ENCODE peak calls at places on chromosomes 2 and 18, in eight cellular contexts. L is SK-N-SH; E is left ventricle myocardium inferior; Z is fibroblast of lung; S is MM.1S; A is tibial nerve; R is effector memory CD4-positive, alpha-beta T cell; W is upper lobe of right lung. X is an unnamed sample.

GRCh38 chr2:104434363-104434792 is 419.5 kb upstream of the POU3F3 start:
- DNase-seq in Z (no peak), A (no peak), W (peak; percentile 59), R (no peak), E (no peak), L (peak; percentile 54), S (peak; percentile 35), X (no peak)

GRCh38 chr2:854460-854859 is 96.2 kb upstream of the SNTG2 start:
- DNase-seq in Z (peak; percentile 9), W (no peak), A (peak; percentile 36), S (no peak), E (peak; percentile 34), L (no peak), R (peak; percentile 19), X (no peak)

GRCh38 chr2:17543848-17544645 is 3.6 kb downstream of the VSNL1 start:
- DNase-seq in Z (peak; percentile 65), R (no peak), E (no peak), A (no peak), W (no peak), S (no peak), L (no peak), X (peak; percentile 76)

GRCh38 chr2:22449676-22450075 is 935.3 kb upstream of the KLHL29 start:
- DNase-seq in Z (no peak), W (no peak), R (no peak), E (no peak), S (no peak), A (no peak), L (no peak), X (no peak)

GRCh38 chr2:169732583-169733358 is 861 bp upstream of the KLHL23 start:
- DNase-seq in L (peak; percentile 39), S (no peak), E (no peak), W (no peak), Z (no peak), A (no peak), R (no peak), X (no peak)

GRCh38 chr18:34806527-34806926 is 96.4 kb downstream of the DTNA start:
- DNase-seq in E (no peak), L (no peak), Z (no peak), R (no peak), A (no peak), W (no peak), S (no peak), X (no peak)

GRCh38 chr18:24364177-24364576 is 33.4 kb downstream of the OSBPL1A start:
- DNase-seq in Z (no peak), R (no peak), W (no peak), A (no peak), L (no peak), S (no peak), E (no peak), X (no peak)

GRCh38 chr2:183438541-183438940 is 314.3 kb downstream of the NUP35 start:
- DNase-seq in S (no peak), E (no peak), A (no peak), R (no peak), L (no peak), Z (no peak), W (no peak), X (no peak)

GRCh38 chr2:73110622-73111299 is 2.0 kb downstream of the RAB11FIP5 start:
- DNase-seq in E (no peak), R (no peak), W (no peak), Z (peak; percentile 34), L (no peak), S (no peak), A (no peak), X (peak; percentile 19)

GRCh38 chr18:4454548-4455112 is 477 bp downstream of the DLGAP1 start:
- DNase-seq in Z (no peak), L (peak; percentile 15), R (no peak), A (no peak), S (no peak), E (no peak), W (peak; percentile 61), X (no peak)

GRCh38 chr2:130336150-130336876 is 6.4 kb upstream of the IMP4 start:
- DNase-seq in Z (no peak), W (no peak), L (peak; percentile 45), R (no peak), A (no peak), E (no peak), S (no peak), X (no peak)
- H3K27ac ChIP-seq in Z (no peak overlapping the region), W (no peak overlapping the region), L (peak overlapping the region; percentile 28), R (no peak overlapping the region), A (no peak overlapping the region), E (no peak overlapping the region), S (no peak overlapping the region), X (no peak overlapping the region)

GRCh38 chr2:37587817-37588216 is 83.6 kb downstream of the CDC42EP3 start:
- DNase-seq in W (no peak), S (no peak), A (no peak), L (no peak), Z (no peak), R (no peak), E (no peak), X (no peak)

GRCh38 chr2:37590119-37590571 is 81.3 kb downstream of the CDC42EP3 start:
- DNase-seq in S (no peak), E (no peak), L (no peak), A (peak; percentile 53), R (no peak), W (no peak), Z (peak; percentile 99), X (no peak)

GRCh38 chr2:37586663-37587409 is 84.6 kb downstream of the CDC42EP3 start:
- DNase-seq in E (no peak), R (no peak), W (no peak), L (no peak), S (no peak), Z (no peak), A (no peak), X (no peak)

GRCh38 chr2:37589298-37589697 is 82.1 kb downstream of the CDC42EP3 start:
- DNase-seq in S (no peak), R (no peak), W (no peak), Z (peak; percentile 37), A (no peak), L (no peak), E (no peak), X (no peak)

GRCh38 chr2:37588316-37588777 is 83.1 kb downstream of the CDC42EP3 start:
- DNase-seq in Z (peak; percentile 38), S (no peak), W (no peak), A (no peak), E (no peak), L (no peak), R (no peak), X (peak; percentile 50)
- H3K4me1 ChIP-seq in Z (peaks cover 43% of the 10 kb centered on the region), S (peaks cover 23% of the 10 kb centered on the region), W (peaks cover 45% of the 10 kb centered on the region), A (no peaks in the 10 kb centered on the region), E (peaks cover 62% of the 10 kb centered on the region), L (peaks cover 74% of the 10 kb centered on the region), R (peaks cover 55% of the 10 kb centered on the region), X (peaks cover 62% of the 10 kb centered on the region)

GRCh38 chr2:127747621-127748020 is 46.3 kb downstream of the SFT2D3 start:
- DNase-seq in L (no peak), A (no peak), Z (no peak), R (no peak), S (no peak), E (no peak), W (no peak), X (no peak)
- H3K27ac ChIP-seq in L (no peak overlapping the region), A (no peak overlapping the region), Z (no peak overlapping the region), R (no peak overlapping the region), S (no peak overlapping the region), E (no peak overlapping the region), W (no peak overlapping the region), X (no peak overlapping the region)

GRCh38 chr2:233434666-233435375 is 80.5 kb downstream of the DGKD start:
- DNase-seq in A (no peak), W (peak; percentile 50), L (no peak), R (no peak), S (no peak), E (no peak), Z (no peak), X (no peak)

GRCh38 chr2:233430651-233431050 is 76.4 kb downstream of the DGKD start:
- DNase-seq in L (no peak), W (no peak), S (no peak), A (no peak), R (no peak), E (no peak), Z (no peak), X (no peak)

GRCh38 chr2:233435436-233436190 is 81.3 kb downstream of the DGKD start:
- DNase-seq in S (no peak), W (peak; percentile 37), A (no peak), Z (no peak), E (no peak), R (no peak), L (no peak), X (no peak)

GRCh38 chr2:233433794-233434193 is 79.5 kb downstream of the DGKD start:
- DNase-seq in R (no peak), L (no peak), S (no peak), W (no peak), A (no peak), E (no peak), Z (no peak), X (no peak)

GRCh38 chr2:233433029-233433428 is 78.7 kb downstream of the DGKD start:
- DNase-seq in W (no peak), L (no peak), A (no peak), E (no peak), S (no peak), Z (no peak), R (no peak), X (no peak)
- H3K4me1 ChIP-seq in W (no peaks in the 10 kb centered on the region), L (peaks cover 30% of the 10 kb centered on the region), A (no peaks in the 10 kb centered on the region), E (peaks cover 73% of the 10 kb centered on the region), S (no peaks in the 10 kb centered on the region), Z (no peaks in the 10 kb centered on the region), R (peaks cover 14% of the 10 kb centered on the region), X (peaks cover 8% of the 10 kb centered on the region)

GRCh38 chr18:3120356-3120755 is 99.4 kb downstream of the MYOM1 start:
- DNase-seq in A (no peak), E (no peak), L (no peak), Z (no peak), R (no peak), S (no peak), W (no peak), X (no peak)
- H3K27ac ChIP-seq in A (no peak overlapping the region), E (peak overlapping the region; percentile 10), L (no peak overlapping the region), Z (no peak overlapping the region), R (no peak overlapping the region), S (no peak overlapping the region), W (peak overlapping the region; percentile 80), X (no peak overlapping the region)

X was measured in foreskin keratinocyte.